ENCODE peak calls at places on chromosomes 4 and X, in four cellular contexts. One of them, this sample, is unnamed.

GRCh38 chr4:88196523-88197185 is 38.2 kb upstream of the ABCG2 start:
- DNase-seq in pancreas: no peak
- DNase-seq in dorsolateral prefrontal cortex: no peak
- DNase-seq in brain microvascular endothelial cell: no peak
- DNase-seq in this sample: no peak

GRCh38 chr4:138977525-138977924 is 38.1 kb upstream of the NOCT start:
- DNase-seq in dorsolateral prefrontal cortex: no peak
- DNase-seq in brain microvascular endothelial cell: no peak
- DNase-seq in pancreas: no peak
- DNase-seq in this sample: no peak

GRCh38 chr4:26081795-26082498 is 167.9 kb downstream of the SMIM20 start:
- DNase-seq in dorsolateral prefrontal cortex: no peak
- DNase-seq in brain microvascular endothelial cell: no peak
- DNase-seq in pancreas: no peak
- DNase-seq in this sample: peak

GRCh38 chr4:109735566-109736454 is 5.9 kb upstream of the PLA2G12A start:
- DNase-seq in brain microvascular endothelial cell: peak
- DNase-seq in pancreas: peak
- DNase-seq in dorsolateral prefrontal cortex: no peak
- DNase-seq in this sample: no peak

GRCh38 chr4:87017580-87018061 is 82.8 kb downstream of the AFF1 start:
- DNase-seq in pancreas: no peak
- DNase-seq in dorsolateral prefrontal cortex: no peak
- DNase-seq in brain microvascular endothelial cell: peak
- DNase-seq in this sample: peak

GRCh38 chrX:71998836-71999509 is 88.3 kb downstream of the NHSL2 start:
- DNase-seq in pancreas: no peak
- DNase-seq in dorsolateral prefrontal cortex: no peak
- DNase-seq in brain microvascular endothelial cell: no peak
- DNase-seq in this sample: no peak

GRCh38 chrX:2673611-2674010 is 17.5 kb upstream of the CD99 start:
- DNase-seq in pancreas: no peak
- DNase-seq in brain microvascular endothelial cell: no peak
- DNase-seq in dorsolateral prefrontal cortex: no peak
- DNase-seq in this sample: no peak

GRCh38 chrX:96474357-96475125 is 210.1 kb upstream of the DIAPH2 start:
- DNase-seq in brain microvascular endothelial cell: no peak
- DNase-seq in pancreas: no peak
- DNase-seq in dorsolateral prefrontal cortex: no peak
- DNase-seq in this sample: no peak

GRCh38 chr4:833731-834367 is 7.9 kb upstream of the CPLX1 start:
- DNase-seq in pancreas: no peak
- DNase-seq in brain microvascular endothelial cell: no peak
- DNase-seq in dorsolateral prefrontal cortex: no peak
- DNase-seq in this sample: no peak

GRCh38 chr4:83535945-83536648 is at the start of gene GPAT3:
- DNase-seq in dorsolateral prefrontal cortex: peak
- DNase-seq in pancreas: peak
- DNase-seq in brain microvascular endothelial cell: peak
- DNase-seq in this sample: peak

GRCh38 chrX:115978068-115978467 is 192.5 kb upstream of the AGTR2 start:
- DNase-seq in pancreas: no peak
- DNase-seq in dorsolateral prefrontal cortex: no peak
- DNase-seq in brain microvascular endothelial cell: no peak
- DNase-seq in this sample: no peak

GRCh38 chr4:102815981-102816380 is 11.4 kb downstream of the UBE2D3 start:
- DNase-seq in pancreas: no peak
- DNase-seq in brain microvascular endothelial cell: peak
- DNase-seq in dorsolateral prefrontal cortex: no peak
- DNase-seq in this sample: no peak

GRCh38 chrX:24294619-24295018 is 19.2 kb downstream of the SUPT20HL2 start:
- DNase-seq in pancreas: no peak
- DNase-seq in dorsolateral prefrontal cortex: no peak
- DNase-seq in brain microvascular endothelial cell: peak
- DNase-seq in this sample: no peak

GRCh38 chr4:83552085-83552484 is 16.2 kb downstream of the GPAT3 start:
- DNase-seq in pancreas: no peak
- DNase-seq in brain microvascular endothelial cell: no peak
- DNase-seq in dorsolateral prefrontal cortex: no peak
- DNase-seq in this sample: no peak

GRCh38 chr4:1803523-1804423 is 10.7 kb downstream of the FGFR3 start:
- DNase-seq in dorsolateral prefrontal cortex: no peak
- DNase-seq in brain microvascular endothelial cell: no peak
- DNase-seq in pancreas: no peak
- DNase-seq in this sample: no peak

GRCh38 chr4:139660518-139661149 is 5.0 kb upstream of the MGST2 start:
- DNase-seq in pancreas: no peak
- DNase-seq in brain microvascular endothelial cell: no peak
- DNase-seq in dorsolateral prefrontal cortex: no peak
- DNase-seq in this sample: no peak

GRCh38 chr4:68873218-68873502 is 57.4 kb downstream of the UGT2B10 start:
- DNase-seq in pancreas: no peak
- DNase-seq in brain microvascular endothelial cell: no peak
- DNase-seq in dorsolateral prefrontal cortex: no peak
- DNase-seq in this sample: no peak

GRCh38 chr4:55336138-55337034 is 9.7 kb upstream of the SRD5A3 start:
- DNase-seq in pancreas: no peak
- DNase-seq in dorsolateral prefrontal cortex: no peak
- DNase-seq in brain microvascular endothelial cell: no peak
- DNase-seq in this sample: no peak

GRCh38 chr4:4494882-4495281 is 47.0 kb downstream of the STX18 start:
- DNase-seq in pancreas: no peak
- DNase-seq in dorsolateral prefrontal cortex: no peak
- DNase-seq in brain microvascular endothelial cell: no peak
- DNase-seq in this sample: no peak

GRCh38 chr4:183658362-183659028 is 490 bp downstream of the RWDD4 start:
- DNase-seq in dorsolateral prefrontal cortex: no peak
- DNase-seq in brain microvascular endothelial cell: no peak
- DNase-seq in pancreas: peak
- DNase-seq in this sample: peak

GRCh38 chrX:71098951-71099506 is 3.4 kb downstream of the FOXO4 start:
- DNase-seq in pancreas: no peak
- DNase-seq in dorsolateral prefrontal cortex: no peak
- DNase-seq in brain microvascular endothelial cell: no peak
- DNase-seq in this sample: no peak

GRCh38 chr4:176185068-176185467 is 10.3 kb downstream of the SPATA4 start:
- DNase-seq in dorsolateral prefrontal cortex: no peak
- DNase-seq in pancreas: no peak
- DNase-seq in brain microvascular endothelial cell: peak
- DNase-seq in this sample: no peak

GRCh38 chrX:20432746-20433374 is 166.2 kb upstream of the RPS6KA3 start:
- DNase-seq in pancreas: no peak
- DNase-seq in dorsolateral prefrontal cortex: no peak
- DNase-seq in brain microvascular endothelial cell: no peak
- DNase-seq in this sample: no peak

GRCh38 chrX:136156560-136157117 is 9.3 kb downstream of the FHL1 start:
- DNase-seq in dorsolateral prefrontal cortex: no peak
- DNase-seq in brain microvascular endothelial cell: no peak
- DNase-seq in pancreas: no peak
- DNase-seq in this sample: no peak

GRCh38 chr4:41535911-41536361 is 2.0 kb upstream of the LIMCH1 start:
- DNase-seq in pancreas: no peak
- DNase-seq in dorsolateral prefrontal cortex: no peak
- DNase-seq in brain microvascular endothelial cell: no peak
- DNase-seq in this sample: no peak

GRCh38 chr4:38072578-38072977 is 112.4 kb downstream of the PTTG2 start:
- DNase-seq in pancreas: no peak
- DNase-seq in brain microvascular endothelial cell: no peak
- DNase-seq in dorsolateral prefrontal cortex: no peak
- DNase-seq in this sample: no peak

GRCh38 chr4:85486425-85487101 is 11.6 kb downstream of the ARHGAP24 start:
- DNase-seq in brain microvascular endothelial cell: no peak
- DNase-seq in dorsolateral prefrontal cortex: no peak
- DNase-seq in pancreas: no peak
- DNase-seq in this sample: no peak

GRCh38 chrX:96386981-96387380 is 297.7 kb upstream of the DIAPH2 start:
- DNase-seq in brain microvascular endothelial cell: no peak
- DNase-seq in dorsolateral prefrontal cortex: no peak
- DNase-seq in pancreas: no peak
- DNase-seq in this sample: no peak

GRCh38 chrX:119419146-119419545 is 20.0 kb downstream of the SLC25A43 start:
- DNase-seq in pancreas: no peak
- DNase-seq in dorsolateral prefrontal cortex: no peak
- DNase-seq in brain microvascular endothelial cell: no peak
- DNase-seq in this sample: no peak

GRCh38 chrX:25006586-25007058 is 9.1 kb downstream of the ARX start:
- DNase-seq in dorsolateral prefrontal cortex: no peak
- DNase-seq in pancreas: no peak
- DNase-seq in brain microvascular endothelial cell: no peak
- DNase-seq in this sample: no peak

GRCh38 chr4:42995343-42995944 is 102.9 kb downstream of the GRXCR1 start:
- DNase-seq in brain microvascular endothelial cell: no peak
- DNase-seq in dorsolateral prefrontal cortex: no peak
- DNase-seq in pancreas: no peak
- DNase-seq in this sample: no peak

GRCh38 chrX:46574337-46574940 is 874 bp downstream of the CHST7 start:
- DNase-seq in dorsolateral prefrontal cortex: no peak
- DNase-seq in pancreas: no peak
- DNase-seq in brain microvascular endothelial cell: no peak
- DNase-seq in this sample: peak

GRCh38 chr4:176268963-176269362 is at the start of gene ASB5:
- DNase-seq in brain microvascular endothelial cell: no peak
- DNase-seq in dorsolateral prefrontal cortex: no peak
- DNase-seq in pancreas: no peak
- DNase-seq in this sample: no peak

GRCh38 chrX:23383411-23383810 is 48.8 kb downstream of the PTCHD1 start:
- DNase-seq in pancreas: no peak
- DNase-seq in dorsolateral prefrontal cortex: no peak
- DNase-seq in brain microvascular endothelial cell: peak
- DNase-seq in this sample: no peak

GRCh38 chr4:176150283-176150682 is 45.1 kb downstream of the SPATA4 start:
- DNase-seq in dorsolateral prefrontal cortex: no peak
- DNase-seq in pancreas: no peak
- DNase-seq in brain microvascular endothelial cell: peak
- DNase-seq in this sample: no peak

GRCh38 chrX:120260369-120260768 is 9.8 kb downstream of the ZBTB33 start:
- DNase-seq in brain microvascular endothelial cell: no peak
- DNase-seq in pancreas: no peak
- DNase-seq in dorsolateral prefrontal cortex: no peak
- DNase-seq in this sample: no peak

DNA sequence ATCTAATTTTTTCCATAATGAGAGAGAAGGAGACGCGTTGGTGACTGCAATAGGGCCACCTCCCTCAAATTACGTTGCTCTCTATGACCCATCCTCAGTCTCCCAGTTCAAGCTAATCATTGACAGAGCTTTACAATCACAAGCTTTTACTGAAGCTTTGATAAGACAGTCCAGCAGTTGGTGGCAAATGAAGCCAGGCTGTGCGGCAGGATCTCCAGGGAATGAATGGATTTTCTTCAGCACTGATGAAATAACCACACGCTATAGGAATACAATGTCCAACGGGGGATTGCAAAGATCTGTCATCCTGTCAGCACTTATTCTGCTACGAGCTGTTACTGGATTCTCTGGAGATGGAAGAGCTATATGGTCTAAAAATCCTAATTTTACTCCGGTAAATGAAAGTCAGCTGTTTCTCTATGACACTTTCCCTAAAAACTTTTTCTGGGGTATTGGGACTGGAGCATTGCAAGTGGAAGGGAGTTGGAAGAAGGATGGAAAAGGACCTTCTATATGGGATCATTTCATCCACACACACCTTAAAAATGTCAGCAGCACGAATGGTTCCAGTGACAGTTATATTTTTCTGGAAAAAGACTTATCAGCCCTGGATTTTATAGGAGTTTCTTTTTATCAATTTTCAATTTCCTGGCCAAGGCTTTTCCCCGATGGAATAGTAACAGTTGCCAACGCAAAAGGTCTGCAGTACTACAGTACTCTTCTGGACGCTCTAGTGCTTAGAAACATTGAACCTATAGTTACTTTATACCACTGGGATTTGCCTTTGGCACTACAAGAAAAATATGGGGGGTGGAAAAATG is at the start of gene KLB:
- DNase-seq in brain microvascular endothelial cell: no peak
- DNase-seq in pancreas: no peak
- DNase-seq in dorsolateral prefrontal cortex: no peak
- DNase-seq in this sample: no peak
- H3K4me3 ChIP-seq in brain microvascular endothelial cell: no peak
- H3K4me3 ChIP-seq in pancreas: peak
- H3K4me3 ChIP-seq in dorsolateral prefrontal cortex: no peak
- H3K4me3 ChIP-seq in this sample: no peak

DNA sequence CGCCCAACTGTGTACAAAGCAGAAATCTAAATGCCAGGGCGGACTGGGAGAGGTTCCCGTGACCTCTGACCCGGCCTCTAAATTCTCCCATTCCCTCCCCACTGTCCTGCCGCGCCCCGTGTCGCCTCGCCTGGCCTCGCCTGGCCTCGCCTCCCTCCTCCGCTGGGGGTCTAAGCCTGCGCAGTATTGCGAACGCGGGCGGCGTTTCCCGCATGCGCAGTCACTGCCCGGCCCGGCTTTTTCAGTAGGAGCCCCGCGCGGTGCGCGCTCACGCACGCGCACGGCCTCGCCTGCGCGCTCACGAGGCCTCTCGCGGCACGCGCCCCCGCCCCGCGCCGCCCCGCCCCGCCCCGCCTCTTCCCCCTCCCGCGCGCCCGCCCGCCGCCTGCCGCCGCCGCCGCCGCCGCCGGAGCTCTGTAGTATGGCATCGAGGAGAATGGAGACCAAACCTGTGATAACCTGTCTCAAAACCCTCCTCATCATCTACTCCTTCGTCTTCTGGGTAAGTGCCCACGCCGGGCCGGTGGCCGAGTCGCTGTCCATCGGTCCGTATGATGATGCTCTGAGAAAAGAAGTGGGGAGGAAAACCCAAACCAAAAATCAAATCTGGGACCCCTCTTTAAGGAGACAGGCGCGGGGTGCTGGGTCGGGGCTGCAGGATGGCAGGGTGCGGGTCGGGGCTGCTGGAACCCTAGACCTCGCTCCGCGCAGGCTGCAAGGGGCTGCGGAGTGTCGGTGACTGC is at the start of gene TSPAN7:
- DNase-seq in brain microvascular endothelial cell: peak
- DNase-seq in dorsolateral prefrontal cortex: peak
- DNase-seq in pancreas: peak
- DNase-seq in this sample: peak
- H3K27ac ChIP-seq in brain microvascular endothelial cell: no peak
- H3K27ac ChIP-seq in dorsolateral prefrontal cortex: peak
- H3K27ac ChIP-seq in pancreas: no peak
- H3K27ac ChIP-seq in this sample: peak

DNA sequence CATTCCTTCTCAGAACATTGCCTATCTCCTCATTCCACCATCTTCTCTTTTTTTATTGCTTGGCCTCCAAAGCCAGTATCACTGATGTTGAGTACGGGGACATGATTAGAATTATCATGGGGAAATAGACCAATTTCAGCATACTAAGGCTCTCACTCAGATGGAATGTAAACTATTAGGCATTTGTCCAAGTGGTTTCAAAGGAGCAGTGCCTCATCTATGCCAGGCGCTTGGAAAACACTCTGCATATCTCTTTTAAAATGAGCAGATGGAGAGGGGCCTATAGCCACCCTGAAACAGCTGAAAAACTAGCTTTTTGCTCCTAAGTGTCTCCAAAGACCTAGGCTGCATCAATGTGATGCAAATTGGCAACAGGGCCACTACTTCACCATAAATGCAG is 150.8 kb upstream of the DIPK2B start:
- DNase-seq in pancreas: no peak
- DNase-seq in dorsolateral prefrontal cortex: no peak
- DNase-seq in brain microvascular endothelial cell: peak
- DNase-seq in this sample: no peak
- H3K4me3 ChIP-seq in pancreas: no peak
- H3K4me3 ChIP-seq in dorsolateral prefrontal cortex: no peak
- H3K4me3 ChIP-seq in brain microvascular endothelial cell: no peak
- H3K4me3 ChIP-seq in this sample: no peak

GRCh38 chr4:129377131-129377845 is 281.3 kb downstream of the C4orf33 start:
- DNase-seq in pancreas: no peak
- DNase-seq in brain microvascular endothelial cell: no peak
- DNase-seq in dorsolateral prefrontal cortex: no peak
- DNase-seq in this sample: no peak
- H3K27ac ChIP-seq in pancreas: no peak
- H3K27ac ChIP-seq in brain microvascular endothelial cell: no peak
- H3K27ac ChIP-seq in dorsolateral prefrontal cortex: no peak
- H3K27ac ChIP-seq in this sample: no peak